ENCODE peak calls at places on chromosomes 3 and 15, in five cellular contexts. One of them, this sample, is unnamed.

GRCh38 chr3:19485267-19485666 is 337.0 kb downstream of the KCNH8 start:
- DNase-seq in cardiac fibroblast: no peak
- DNase-seq in astrocyte: no peak
- DNase-seq in tibial nerve: no peak
- DNase-seq in naive thymus-derived CD4-positive, alpha-beta T cell: no peak
- DNase-seq in this sample: no peak

GRCh38 chr3:14042680-14043079 is 82.0 kb downstream of the CHCHD4 start:
- DNase-seq in tibial nerve: no peak
- DNase-seq in naive thymus-derived CD4-positive, alpha-beta T cell: no peak
- DNase-seq in cardiac fibroblast: peak
- DNase-seq in astrocyte: peak
- DNase-seq in this sample: no peak

GRCh38 chr15:35944945-35945344 is 399.0 kb upstream of the DPH6 start:
- DNase-seq in astrocyte: no peak
- DNase-seq in cardiac fibroblast: no peak
- DNase-seq in naive thymus-derived CD4-positive, alpha-beta T cell: no peak
- DNase-seq in tibial nerve: no peak
- DNase-seq in this sample: no peak

GRCh38 chr3:38404286-38404685 is 49.4 kb upstream of the ACVR2B start:
- DNase-seq in astrocyte: peak
- DNase-seq in cardiac fibroblast: peak
- DNase-seq in naive thymus-derived CD4-positive, alpha-beta T cell: no peak
- DNase-seq in tibial nerve: no peak
- DNase-seq in this sample: no peak

GRCh38 chr3:50480471-50480870 is 23.0 kb downstream of the CACNA2D2 start:
- DNase-seq in tibial nerve: no peak
- DNase-seq in astrocyte: no peak
- DNase-seq in naive thymus-derived CD4-positive, alpha-beta T cell: no peak
- DNase-seq in cardiac fibroblast: no peak
- DNase-seq in this sample: no peak

GRCh38 chr15:101048191-101049011 is 129.2 kb downstream of the LRRK1 start:
- DNase-seq in astrocyte: no peak
- DNase-seq in naive thymus-derived CD4-positive, alpha-beta T cell: no peak
- DNase-seq in cardiac fibroblast: no peak
- DNase-seq in tibial nerve: no peak
- DNase-seq in this sample: no peak

GRCh38 chr3:99902091-99902490 is 84.4 kb downstream of the CMSS1 start:
- DNase-seq in tibial nerve: no peak
- DNase-seq in naive thymus-derived CD4-positive, alpha-beta T cell: no peak
- DNase-seq in astrocyte: peak
- DNase-seq in cardiac fibroblast: peak
- DNase-seq in this sample: no peak

GRCh38 chr3:132083159-132083558 is 48.3 kb upstream of the CPNE4 start:
- DNase-seq in cardiac fibroblast: no peak
- DNase-seq in naive thymus-derived CD4-positive, alpha-beta T cell: no peak
- DNase-seq in tibial nerve: no peak
- DNase-seq in astrocyte: no peak
- DNase-seq in this sample: no peak

GRCh38 chr15:42233107-42233506 is 25.0 kb upstream of the VPS39 start:
- DNase-seq in cardiac fibroblast: no peak
- DNase-seq in astrocyte: no peak
- DNase-seq in naive thymus-derived CD4-positive, alpha-beta T cell: no peak
- DNase-seq in tibial nerve: no peak
- DNase-seq in this sample: no peak

DNA sequence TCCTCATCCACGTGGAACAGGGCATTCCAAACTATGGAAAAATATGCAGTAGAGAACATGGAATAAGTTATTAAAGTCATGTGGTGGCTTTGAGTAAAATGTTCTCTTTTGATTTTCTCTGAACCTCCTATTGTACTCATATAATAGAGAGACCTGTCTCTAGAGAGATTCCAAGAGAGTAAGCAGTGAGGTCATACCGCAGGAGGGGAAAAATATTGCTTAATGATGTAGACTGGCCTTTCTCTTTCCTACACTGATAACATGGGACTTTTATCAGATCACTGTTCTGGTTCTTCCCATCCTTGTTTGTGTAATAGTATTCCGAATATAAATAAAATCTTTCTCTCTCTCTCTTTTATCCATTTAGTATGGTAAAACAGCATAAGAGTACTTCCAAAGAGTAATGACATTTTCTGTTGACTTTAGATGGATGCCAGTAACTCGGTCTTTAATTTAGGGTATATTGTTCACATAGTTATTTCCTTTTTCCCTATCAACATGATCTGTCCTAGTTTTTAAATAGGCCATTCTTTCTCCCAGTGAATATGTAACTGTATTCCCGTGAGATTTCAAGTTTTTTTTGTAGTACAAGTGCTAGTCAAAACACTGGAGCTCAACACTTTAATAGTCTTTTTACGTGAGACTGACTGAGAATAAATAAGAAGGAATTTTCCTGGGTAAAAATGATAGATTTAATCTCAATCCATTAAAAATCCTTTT is 814.0 kb upstream of the LMCD1 start:
- DNase-seq in cardiac fibroblast: peak
- DNase-seq in astrocyte: no peak
- DNase-seq in tibial nerve: no peak
- DNase-seq in naive thymus-derived CD4-positive, alpha-beta T cell: no peak
- DNase-seq in this sample: no peak
- H3K4me3 ChIP-seq in cardiac fibroblast: no peak
- H3K4me3 ChIP-seq in astrocyte: no peak
- H3K4me3 ChIP-seq in tibial nerve: no peak
- H3K4me3 ChIP-seq in naive thymus-derived CD4-positive, alpha-beta T cell: no peak
- H3K4me3 ChIP-seq in this sample: no peak

GRCh38 chr3:71684752-71685151 is 40.5 kb downstream of the EIF4E3 start:
- DNase-seq in cardiac fibroblast: peak
- DNase-seq in astrocyte: peak
- DNase-seq in naive thymus-derived CD4-positive, alpha-beta T cell: no peak
- DNase-seq in tibial nerve: peak
- DNase-seq in this sample: no peak
- H3K4me3 ChIP-seq in cardiac fibroblast: no peak
- H3K4me3 ChIP-seq in astrocyte: peak
- H3K4me3 ChIP-seq in naive thymus-derived CD4-positive, alpha-beta T cell: no peak
- H3K4me3 ChIP-seq in tibial nerve: no peak
- H3K4me3 ChIP-seq in this sample: no peak

DNA sequence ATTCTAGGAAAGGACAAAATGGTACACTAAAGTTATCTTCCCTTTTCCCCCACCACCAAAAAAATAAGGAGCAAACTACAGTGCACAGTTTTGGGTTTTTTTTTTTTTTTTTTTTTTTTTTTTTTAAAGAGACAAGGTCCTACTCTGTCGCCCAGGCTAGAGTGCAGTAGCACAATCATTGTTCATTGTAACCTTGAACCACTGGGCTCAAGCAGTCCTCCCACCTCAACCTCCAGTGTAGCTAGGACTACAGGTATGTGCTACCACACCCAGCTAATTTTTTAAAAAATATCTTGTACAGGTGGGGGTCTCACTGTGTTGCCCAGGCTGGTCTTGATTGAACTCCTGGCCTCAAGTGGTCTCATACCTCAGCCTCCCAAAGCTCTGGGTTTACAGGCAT is 14.9 kb downstream of the SETD5 start:
- DNase-seq in cardiac fibroblast: no peak
- DNase-seq in naive thymus-derived CD4-positive, alpha-beta T cell: no peak
- DNase-seq in astrocyte: no peak
- DNase-seq in tibial nerve: no peak
- DNase-seq in this sample: no peak
- H3K4me3 ChIP-seq in cardiac fibroblast: no peak
- H3K4me3 ChIP-seq in naive thymus-derived CD4-positive, alpha-beta T cell: no peak
- H3K4me3 ChIP-seq in astrocyte: no peak
- H3K4me3 ChIP-seq in tibial nerve: no peak
- H3K4me3 ChIP-seq in this sample: no peak

GRCh38 chr3:27724459-27725197 is 2.5 kb upstream of the EOMES start:
- DNase-seq in naive thymus-derived CD4-positive, alpha-beta T cell: no peak
- DNase-seq in cardiac fibroblast: no peak
- DNase-seq in tibial nerve: no peak
- DNase-seq in astrocyte: no peak
- DNase-seq in this sample: no peak
- H3K4me3 ChIP-seq in naive thymus-derived CD4-positive, alpha-beta T cell: no peak
- H3K4me3 ChIP-seq in cardiac fibroblast: no peak
- H3K4me3 ChIP-seq in tibial nerve: no peak
- H3K4me3 ChIP-seq in astrocyte: no peak
- H3K4me3 ChIP-seq in this sample: no peak